ENCODE peak calls at places on chromosome 1, in six cellular contexts. One of them, this sample, is unnamed.

GRCh38 chr1:118247593-118247992 is 62.6 kb upstream of the SPAG17 start:
- DNase-seq in osteocyte: no peak
- DNase-seq in fibroblast of gingiva: no peak
- DNase-seq in stimulated activated naive CD8-positive, alpha-beta T cell treated with anti-CD3 and anti-CD28 coated beads, Interleukin-15, amount 100 ng/mL, for 72 hours: no peak
- DNase-seq in AG08395: peak; percentile 36
- DNase-seq in thoracic aorta: no peak
- DNase-seq in this sample: no peak

GRCh38 chr1:44421374-44422028 is 16.4 kb downstream of the RNF220 start:
- DNase-seq in osteocyte: no peak
- DNase-seq in fibroblast of gingiva: no peak
- DNase-seq in stimulated activated naive CD8-positive, alpha-beta T cell treated with anti-CD3 and anti-CD28 coated beads, Interleukin-15, amount 100 ng/mL, for 72 hours: no peak
- DNase-seq in AG08395: no peak
- DNase-seq in thoracic aorta: no peak
- DNase-seq in this sample: no peak

GRCh38 chr1:224626042-224626441 is 9.9 kb downstream of the CNIH3 start:
- DNase-seq in osteocyte: no peak
- DNase-seq in fibroblast of gingiva: peak; percentile 36
- DNase-seq in stimulated activated naive CD8-positive, alpha-beta T cell treated with anti-CD3 and anti-CD28 coated beads, Interleukin-15, amount 100 ng/mL, for 72 hours: no peak
- DNase-seq in AG08395: peak; percentile 86
- DNase-seq in thoracic aorta: no peak
- DNase-seq in this sample: no peak

GRCh38 chr1:172138636-172139035 is 281.8 kb upstream of the C1orf105 start:
- DNase-seq in osteocyte: no peak
- DNase-seq in fibroblast of gingiva: no peak
- DNase-seq in stimulated activated naive CD8-positive, alpha-beta T cell treated with anti-CD3 and anti-CD28 coated beads, Interleukin-15, amount 100 ng/mL, for 72 hours: no peak
- DNase-seq in AG08395: no peak
- DNase-seq in thoracic aorta: no peak
- DNase-seq in this sample: no peak

GRCh38 chr1:162360874-162361260 is 15.8 kb downstream of the SPATA46 start:
- DNase-seq in osteocyte: no peak
- DNase-seq in fibroblast of gingiva: peak; percentile 7
- DNase-seq in stimulated activated naive CD8-positive, alpha-beta T cell treated with anti-CD3 and anti-CD28 coated beads, Interleukin-15, amount 100 ng/mL, for 72 hours: no peak
- DNase-seq in AG08395: no peak
- DNase-seq in thoracic aorta: no peak
- DNase-seq in this sample: no peak

GRCh38 chr1:153663211-153663610 is 4.7 kb downstream of the SNAPIN start:
- DNase-seq in osteocyte: no peak
- DNase-seq in fibroblast of gingiva: peak; percentile 51
- DNase-seq in stimulated activated naive CD8-positive, alpha-beta T cell treated with anti-CD3 and anti-CD28 coated beads, Interleukin-15, amount 100 ng/mL, for 72 hours: no peak
- DNase-seq in AG08395: no peak
- DNase-seq in thoracic aorta: no peak
- DNase-seq in this sample: no peak

GRCh38 chr1:7380712-7381111 is 390.4 kb upstream of the VAMP3 start:
- DNase-seq in osteocyte: peak; percentile 53
- DNase-seq in fibroblast of gingiva: no peak
- DNase-seq in stimulated activated naive CD8-positive, alpha-beta T cell treated with anti-CD3 and anti-CD28 coated beads, Interleukin-15, amount 100 ng/mL, for 72 hours: no peak
- DNase-seq in AG08395: no peak
- DNase-seq in thoracic aorta: no peak
- DNase-seq in this sample: no peak

GRCh38 chr1:19504796-19505693 is 19.7 kb upstream of the CAPZB start:
- DNase-seq in osteocyte: no peak
- DNase-seq in fibroblast of gingiva: peak; percentile 63
- DNase-seq in stimulated activated naive CD8-positive, alpha-beta T cell treated with anti-CD3 and anti-CD28 coated beads, Interleukin-15, amount 100 ng/mL, for 72 hours: no peak
- DNase-seq in AG08395: peak; percentile 49
- DNase-seq in thoracic aorta: no peak
- DNase-seq in this sample: no peak

GRCh38 chr1:162846256-162847212 is 14.4 kb downstream of the CCDC190 start:
- DNase-seq in osteocyte: no peak
- DNase-seq in fibroblast of gingiva: peak; percentile 85
- DNase-seq in stimulated activated naive CD8-positive, alpha-beta T cell treated with anti-CD3 and anti-CD28 coated beads, Interleukin-15, amount 100 ng/mL, for 72 hours: no peak
- DNase-seq in AG08395: no peak
- DNase-seq in thoracic aorta: no peak
- DNase-seq in this sample: no peak

GRCh38 chr1:230140221-230141001 is 73.4 kb downstream of the GALNT2 start:
- DNase-seq in osteocyte: no peak
- DNase-seq in fibroblast of gingiva: peak; percentile 12
- DNase-seq in stimulated activated naive CD8-positive, alpha-beta T cell treated with anti-CD3 and anti-CD28 coated beads, Interleukin-15, amount 100 ng/mL, for 72 hours: no peak
- DNase-seq in AG08395: no peak
- DNase-seq in thoracic aorta: no peak
- DNase-seq in this sample: no peak

GRCh38 chr1:169941982-169942830 is 48.5 kb upstream of the SCYL3 start:
- DNase-seq in osteocyte: no peak
- DNase-seq in fibroblast of gingiva: peak; percentile 55
- DNase-seq in stimulated activated naive CD8-positive, alpha-beta T cell treated with anti-CD3 and anti-CD28 coated beads, Interleukin-15, amount 100 ng/mL, for 72 hours: no peak
- DNase-seq in AG08395: peak; percentile 11
- DNase-seq in thoracic aorta: no peak
- DNase-seq in this sample: no peak

GRCh38 chr1:112444269-112444668 is 48.3 kb downstream of the CTTNBP2NL start:
- DNase-seq in osteocyte: no peak
- DNase-seq in fibroblast of gingiva: no peak
- DNase-seq in stimulated activated naive CD8-positive, alpha-beta T cell treated with anti-CD3 and anti-CD28 coated beads, Interleukin-15, amount 100 ng/mL, for 72 hours: no peak
- DNase-seq in AG08395: peak; percentile 25
- DNase-seq in thoracic aorta: no peak
- DNase-seq in this sample: no peak

GRCh38 chr1:227994632-227995300 is 12.0 kb upstream of the WNT3A start:
- DNase-seq in osteocyte: peak; percentile 75
- DNase-seq in fibroblast of gingiva: peak; percentile 0
- DNase-seq in stimulated activated naive CD8-positive, alpha-beta T cell treated with anti-CD3 and anti-CD28 coated beads, Interleukin-15, amount 100 ng/mL, for 72 hours: no peak
- DNase-seq in AG08395: no peak
- DNase-seq in thoracic aorta: no peak
- DNase-seq in this sample: no peak

GRCh38 chr1:83761977-83762376 is 237.0 kb downstream of the TTLL7 start:
- DNase-seq in osteocyte: no peak
- DNase-seq in fibroblast of gingiva: no peak
- DNase-seq in stimulated activated naive CD8-positive, alpha-beta T cell treated with anti-CD3 and anti-CD28 coated beads, Interleukin-15, amount 100 ng/mL, for 72 hours: no peak
- DNase-seq in AG08395: no peak
- DNase-seq in thoracic aorta: no peak
- DNase-seq in this sample: no peak

GRCh38 chr1:22747021-22747734 is 36.5 kb downstream of the EPHB2 start:
- DNase-seq in osteocyte: no peak
- DNase-seq in fibroblast of gingiva: peak; percentile 12
- DNase-seq in stimulated activated naive CD8-positive, alpha-beta T cell treated with anti-CD3 and anti-CD28 coated beads, Interleukin-15, amount 100 ng/mL, for 72 hours: no peak
- DNase-seq in AG08395: peak; percentile 40
- DNase-seq in thoracic aorta: no peak
- DNase-seq in this sample: no peak

GRCh38 chr1:226977288-226977972 is 37.3 kb downstream of the COQ8A start:
- DNase-seq in osteocyte: peak; percentile 78
- DNase-seq in fibroblast of gingiva: no peak
- DNase-seq in stimulated activated naive CD8-positive, alpha-beta T cell treated with anti-CD3 and anti-CD28 coated beads, Interleukin-15, amount 100 ng/mL, for 72 hours: no peak
- DNase-seq in AG08395: no peak
- DNase-seq in thoracic aorta: no peak
- DNase-seq in this sample: no peak

GRCh38 chr1:173042806-173043205 is 7.9 kb downstream of the TNFSF18 start:
- DNase-seq in osteocyte: no peak
- DNase-seq in fibroblast of gingiva: no peak
- DNase-seq in stimulated activated naive CD8-positive, alpha-beta T cell treated with anti-CD3 and anti-CD28 coated beads, Interleukin-15, amount 100 ng/mL, for 72 hours: no peak
- DNase-seq in AG08395: no peak
- DNase-seq in thoracic aorta: no peak
- DNase-seq in this sample: no peak

This sample was measured in NCI-H1092.